ENCODE peak calls at places on chromosome 19, in six cellular contexts. Z is stimulated activated CD8-positive, alpha-beta memory T cell treated with anti-CD3 and anti-CD28 coated beads, Interleukin-7, amount 100 ng/mL, for 1 hour; G is ascending aorta; L is heart left ventricle; C is stimulated activated CD4-positive, alpha-beta T cell treated with anti-CD3 and anti-CD28 coated beads, Interleukin-4, amount 100 ng/mL, for 24 hours; P is CD8-positive, alpha-beta T cell. N is an unnamed sample.

GRCh38 chr19:47637550-47637949 is 28.6 kb downstream of the BICRA start:
- DNase-seq in Z (no peak), G (no peak), L (no peak), C (no peak), P (no peak), N (no peak)

GRCh38 chr19:362683-363082 is 18.1 kb upstream of the MIER2 start:
- DNase-seq in Z (no peak), G (no peak), L (no peak), C (no peak), P (no peak), N (no peak)

GRCh38 chr19:49489601-49490167 is 2.3 kb downstream of the RPL13A start:
- DNase-seq in Z (no peak), G (no peak), L (no peak), C (peak), P (peak), N (no peak)

GRCh38 chr19:30669329-30670010 is 297.3 kb downstream of the ZNF536 start:
- DNase-seq in Z (peak), G (peak), L (peak), C (peak), P (peak), N (no peak)

GRCh38 chr19:44111910-44112463 is 1.2 kb upstream of the ZNF225 start:
- DNase-seq in Z (no peak), G (no peak), L (no peak), C (peak), P (no peak), N (no peak)

GRCh38 chr19:2625434-2625833 is 77.1 kb downstream of the GNG7 start:
- DNase-seq in Z (no peak), G (no peak), L (peak), C (no peak), P (no peak), N (peak)

GRCh38 chr19:37304884-37305255 is 66.0 kb upstream of the ZNF527 start:
- DNase-seq in Z (no peak), G (no peak), L (no peak), C (no peak), P (no peak), N (no peak)

GRCh38 chr19:46390866-46391265 is 22.5 kb downstream of the CCDC8 start:
- DNase-seq in Z (no peak), G (no peak), L (no peak), C (no peak), P (no peak), N (peak)

GRCh38 chr19:48752511-48753365 is at the start of gene FUT1:
- DNase-seq in Z (no peak), G (no peak), L (peak), C (peak), P (peak), N (no peak)

GRCh38 chr19:38506723-38507550 is 73.4 kb downstream of the RYR1 start:
- DNase-seq in Z (peak), G (peak), L (peak), C (peak), P (peak), N (peak)

GRCh38 chr19:801861-802496 is 4.7 kb downstream of the PTBP1 start:
- DNase-seq in Z (no peak), G (no peak), L (peak), C (no peak), P (no peak), N (no peak)

GRCh38 chr19:16447015-16447384 is 24.8 kb downstream of the EPS15L1 start:
- DNase-seq in Z (no peak), G (peak), L (peak), C (peak), P (peak), N (peak)

GRCh38 chr19:18304496-18305312 is 18.2 kb downstream of the LSM4 start:
- DNase-seq in Z (peak), G (peak), L (peak), C (peak), P (peak), N (peak)

GRCh38 chr19:8163781-8164180 is 14.4 kb upstream of the FBN3 start:
- DNase-seq in Z (no peak), G (no peak), L (no peak), C (no peak), P (no peak), N (no peak)

GRCh38 chr19:543912-544608 is at the start of gene GZMM:
- DNase-seq in Z (peak), G (no peak), L (no peak), C (peak), P (peak), N (no peak)

GRCh38 chr19:5993516-5994406 is 15.8 kb upstream of the RANBP3 start:
- DNase-seq in Z (no peak), G (no peak), L (peak), C (no peak), P (no peak), N (no peak)

GRCh38 chr19:41541990-41542584 is 33.9 kb upstream of the CEACAM21 start:
- DNase-seq in Z (peak), G (peak), L (peak), C (peak), P (peak), N (peak)

GRCh38 chr19:46429999-46430398 is 1.3 kb upstream of the PNMA8C start:
- DNase-seq in Z (no peak), G (no peak), L (no peak), C (no peak), P (no peak), N (no peak)

GRCh38 chr19:2054763-2055162 is 3.7 kb upstream of the MKNK2 start:
- DNase-seq in Z (no peak), G (no peak), L (no peak), C (no peak), P (no peak), N (no peak)

GRCh38 chr19:41305923-41306322 is 4.0 kb upstream of the CCDC97 start:
- DNase-seq in Z (no peak), G (no peak), L (no peak), C (no peak), P (no peak), N (no peak)

GRCh38 chr19:36528921-36529518 is 949 bp upstream of the ZNF260 start:
- DNase-seq in Z (no peak), G (no peak), L (peak), C (peak), P (peak), N (no peak)

GRCh38 chr19:55597493-55597892 is 1.8 kb downstream of the FIZ1 start:
- DNase-seq in Z (no peak), G (no peak), L (no peak), C (no peak), P (no peak), N (no peak)

GRCh38 chr19:47280183-47280797 is 5.6 kb downstream of the INAFM1 start:
- DNase-seq in Z (no peak), G (no peak), L (no peak), C (peak), P (peak), N (no peak)

GRCh38 chr19:27997069-27997468 is 1215.9 kb downstream of the UQCRFS1 start:
- DNase-seq in Z (no peak), G (no peak), L (no peak), C (no peak), P (no peak), N (no peak)

GRCh38 chr19:29681422-29682235 is 16.4 kb downstream of the PLEKHF1 start:
- DNase-seq in Z (no peak), G (no peak), L (no peak), C (no peak), P (no peak), N (peak)

GRCh38 chr19:9178901-9179300 is at the start of gene OR7D2:
- DNase-seq in Z (no peak), G (no peak), L (no peak), C (no peak), P (no peak), N (no peak)

GRCh38 chr19:41025871-41026270 is 34.8 kb downstream of the CYP2B6 start:
- DNase-seq in Z (no peak), G (no peak), L (no peak), C (no peak), P (no peak), N (no peak)